ENCODE peak calls at places on chromosomes 3 and 15, in four cellular contexts. B is HCT116, V is GM12878, L is Panc1. N is an unnamed sample.

GRCh38 chr3:53259427-53260259 is 3.8 kb upstream of the TKT start:
- ATAC-seq in B (no peak), L (no peak), V (no peak), N (no peak)

GRCh38 chr3:113829576-113830354 is 8.8 kb upstream of the GRAMD1C start:
- ATAC-seq in B (no peak), L (peak), V (peak), N (no peak)

GRCh38 chr15:99320374-99321215 is 69.3 kb downstream of the LRRC28 start:
- ATAC-seq in B (no peak), V (no peak), L (no peak), N (no peak)

GRCh38 chr15:31323627-31324026 is 3.0 kb upstream of the KLF13 start:
- ATAC-seq in L (no peak), B (no peak), V (peak), N (no peak)

GRCh38 chr15:40549894-40550293 is 14.9 kb downstream of the CCDC32 start:
- ATAC-seq in B (no peak), V (peak), L (no peak), N (no peak)

GRCh38 chr15:44295909-44296420 is 7.4 kb downstream of the GOLM2 start:
- ATAC-seq in V (peak), L (no peak), B (no peak), N (no peak)

GRCh38 chr15:58698887-58699641 is 50.4 kb downstream of the ADAM10 start:
- ATAC-seq in B (no peak), V (no peak), L (no peak), N (no peak)

GRCh38 chr3:5002174-5002870 is 23.1 kb downstream of the BHLHE40 start:
- ATAC-seq in L (peak), B (no peak), V (no peak), N (no peak)

GRCh38 chr3:54042259-54042823 is 80.0 kb upstream of the CACNA2D3 start:
- ATAC-seq in B (peak), V (no peak), L (no peak), N (no peak)

GRCh38 chr3:28053759-28054158 is 187.7 kb upstream of the CMC1 start:
- ATAC-seq in L (no peak), B (peak), V (peak), N (no peak)

GRCh38 chr3:155412856-155413255 is 119.4 kb upstream of the STRIT1 start:
- ATAC-seq in L (no peak), V (no peak), B (no peak), N (no peak)

GRCh38 chr3:172020763-172021162 is 18.6 kb upstream of the FNDC3B start:
- ATAC-seq in B (no peak), L (no peak), V (no peak), N (no peak)

GRCh38 chr3:8607285-8608040 is 37.1 kb downstream of the SSUH2 start:
- ATAC-seq in L (peak), V (peak), B (peak), N (peak)

GRCh38 chr3:46061108-46061507 is 33.8 kb upstream of the XCR1 start:
- ATAC-seq in V (no peak), B (no peak), L (no peak), N (no peak)

GRCh38 chr15:77544162-77544561 is 88.5 kb downstream of the LINGO1 start:
- ATAC-seq in L (no peak), V (no peak), B (no peak), N (no peak)

GRCh38 chr3:58093573-58094195 is 85.5 kb downstream of the FLNB start:
- ATAC-seq in V (no peak), L (no peak), B (peak), N (no peak)

GRCh38 chr15:72826611-72827010 is 43.1 kb upstream of the ADPGK start:
- ATAC-seq in V (no peak), L (no peak), B (no peak), N (no peak)

GRCh38 chr3:82643948-82644347 is 882.5 kb upstream of the GBE1 start:
- ATAC-seq in B (no peak), V (peak), L (no peak), N (no peak)

GRCh38 chr3:72411102-72411501 is 437.1 kb downstream of the SHQ1 start:
- ATAC-seq in B (no peak), L (no peak), V (no peak), N (no peak)

GRCh38 chr3:46942481-46943236 is 33.9 kb downstream of the CCDC12 start:
- ATAC-seq in V (no peak), B (no peak), L (no peak), N (no peak)

GRCh38 chr3:50913279-50913678 is 238.6 kb downstream of the DOCK3 start:
- ATAC-seq in L (no peak), B (no peak), V (no peak), N (no peak)

GRCh38 chr3:143011705-143012104 is 10.3 kb downstream of the U2SURP start:
- ATAC-seq in V (no peak), B (no peak), L (no peak), N (no peak)

GRCh38 chr3:1552831-1553230 is 460.0 kb downstream of the CNTN6 start:
- ATAC-seq in V (no peak), B (no peak), L (no peak), N (no peak)

GRCh38 chr3:46283851-46284450 is 41.7 kb downstream of the CCR3 start:
- ATAC-seq in V (no peak), L (no peak), B (no peak), N (no peak)

GRCh38 chr3:143234521-143234920 is 115.0 kb downstream of the CHST2 start:
- ATAC-seq in V (no peak), B (no peak), L (no peak), N (no peak)

GRCh38 chr3:94990952-94991705 is 928.3 kb downstream of the NSUN3 start:
- ATAC-seq in V (no peak), L (no peak), B (no peak), N (no peak)
- TF ChIP-seq POLR2AphosphoS5 in V (no peak), L (no peak), B (no peak), N (no peak)

GRCh38 chr15:65259367-65259781 is 27.3 kb downstream of the PARP16 start:
- ATAC-seq in B (no peak), L (no peak), V (no peak), N (peak)

GRCh38 chr15:65258370-65258769 is 28.3 kb downstream of the PARP16 start:
- ATAC-seq in L (no peak), B (no peak), V (no peak), N (no peak)

GRCh38 chr15:65254237-65254820 is 32.4 kb downstream of the PARP16 start:
- ATAC-seq in B (no peak), V (no peak), L (no peak), N (no peak)

GRCh38 chr15:65263313-65263712 is 23.4 kb downstream of the PARP16 start:
- ATAC-seq in L (no peak), V (no peak), B (no peak), N (no peak)

DNA sequence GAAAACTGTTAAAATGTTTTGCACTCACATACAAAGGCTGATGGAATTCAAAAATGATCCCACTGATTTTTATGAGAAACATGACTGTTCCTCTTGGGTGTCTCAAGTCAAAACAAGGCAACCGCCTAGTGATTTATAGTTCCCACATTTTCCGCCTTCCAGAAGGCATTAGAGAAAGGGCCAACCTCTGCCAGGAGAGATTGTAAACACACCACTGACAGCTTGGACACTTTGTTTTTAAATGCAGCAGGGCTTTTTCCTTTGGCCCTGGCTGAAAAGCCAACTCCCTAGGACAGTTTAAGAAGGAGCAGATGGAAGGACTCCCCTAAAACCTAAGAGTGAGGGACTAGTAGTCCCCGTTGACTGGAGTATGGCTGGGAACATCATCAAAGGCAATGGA is 27.8 kb downstream of the PARP16 start:
- ATAC-seq in L (no peak), V (no peak), B (no peak), N (peak)
- TF ChIP-seq POLR2AphosphoS5 in L (no peak), V (no peak), B (no peak), N (peak)

DNA sequence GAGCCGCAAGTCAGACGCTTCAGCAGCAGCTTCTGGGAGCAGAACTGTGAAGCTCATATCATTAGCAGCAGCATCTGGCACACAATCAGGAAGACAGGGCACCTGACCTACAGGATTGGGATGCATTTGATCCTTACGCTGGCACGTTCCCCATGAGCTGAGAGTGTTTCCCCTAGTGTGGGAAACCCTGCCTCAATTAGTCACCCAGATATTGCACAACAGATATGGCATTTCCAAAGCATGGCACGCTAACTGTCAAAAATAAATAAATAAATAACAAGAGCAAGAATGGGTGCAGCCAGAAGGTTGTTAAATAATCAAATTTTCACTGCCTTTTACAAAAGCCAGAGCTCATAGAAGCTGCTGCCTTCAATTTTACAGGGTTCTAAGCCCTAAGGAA is 189.6 kb upstream of the THBS1 start:
- ATAC-seq in B (no peak), L (no peak), V (no peak), N (no peak)
- TF ChIP-seq POLR2AphosphoS5 in B (no peak), L (no peak), V (no peak), N (peak)

GRCh38 chr3:37628711-37629301 is 232.9 kb upstream of the CTDSPL start:
- ATAC-seq in B (no peak), L (no peak), V (no peak), N (peak)
- TF ChIP-seq POLR2AphosphoS5 in B (no peak), L (no peak), V (no peak), N (peak)

DNA sequence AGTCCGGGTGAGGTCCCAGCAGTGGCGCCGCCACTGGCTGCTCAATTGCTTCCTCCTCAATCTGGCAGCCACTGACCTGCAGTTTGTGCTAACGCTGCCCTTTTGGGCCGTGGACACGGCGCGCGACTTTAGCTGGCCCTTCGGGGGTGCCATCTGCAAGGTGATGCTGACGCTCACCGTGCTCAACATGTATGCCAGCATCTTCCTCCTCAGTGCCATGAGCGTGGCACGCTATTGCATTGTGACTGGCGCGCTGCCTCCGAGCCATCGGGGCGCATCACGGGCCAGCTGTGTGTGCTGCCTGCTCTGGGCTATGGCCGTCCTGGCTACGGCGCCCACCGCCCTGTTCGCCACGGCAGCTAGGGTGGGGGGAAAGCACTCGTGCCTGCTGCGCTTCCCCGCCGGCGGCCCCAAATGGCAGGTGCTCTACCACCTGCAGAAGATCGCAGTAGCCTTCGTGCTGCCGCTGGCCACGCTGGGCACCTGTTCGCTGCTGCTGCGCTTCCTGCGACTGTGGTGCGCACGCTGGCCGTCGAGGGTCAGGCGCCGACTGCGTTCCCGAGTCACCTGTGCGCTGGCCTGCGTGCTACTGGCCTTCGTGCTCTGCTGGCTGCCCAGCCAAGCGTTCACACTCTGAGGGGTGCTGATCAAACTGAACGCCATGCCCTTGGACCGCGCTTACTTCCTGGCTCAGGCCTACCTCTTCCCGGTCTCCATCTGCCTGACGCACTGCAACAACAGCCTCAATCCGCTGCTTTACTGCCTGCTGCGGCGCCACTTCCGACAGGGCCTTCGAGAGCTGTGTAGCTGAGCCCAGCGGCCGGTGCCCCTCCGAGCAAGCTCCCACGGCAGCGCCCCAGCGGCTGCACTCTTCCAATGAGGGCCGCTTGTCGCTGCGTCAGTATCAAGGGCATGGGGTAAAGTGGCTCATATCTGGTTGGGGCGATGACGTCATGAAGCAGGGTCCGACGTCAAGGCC is 20.3 kb upstream of the ADAMTS7 start:
- ATAC-seq in L (no peak), V (no peak), B (no peak), N (no peak)
- TF ChIP-seq POLR2AphosphoS5 in L (no peak), V (no peak), B (no peak), N (no peak)

DNA sequence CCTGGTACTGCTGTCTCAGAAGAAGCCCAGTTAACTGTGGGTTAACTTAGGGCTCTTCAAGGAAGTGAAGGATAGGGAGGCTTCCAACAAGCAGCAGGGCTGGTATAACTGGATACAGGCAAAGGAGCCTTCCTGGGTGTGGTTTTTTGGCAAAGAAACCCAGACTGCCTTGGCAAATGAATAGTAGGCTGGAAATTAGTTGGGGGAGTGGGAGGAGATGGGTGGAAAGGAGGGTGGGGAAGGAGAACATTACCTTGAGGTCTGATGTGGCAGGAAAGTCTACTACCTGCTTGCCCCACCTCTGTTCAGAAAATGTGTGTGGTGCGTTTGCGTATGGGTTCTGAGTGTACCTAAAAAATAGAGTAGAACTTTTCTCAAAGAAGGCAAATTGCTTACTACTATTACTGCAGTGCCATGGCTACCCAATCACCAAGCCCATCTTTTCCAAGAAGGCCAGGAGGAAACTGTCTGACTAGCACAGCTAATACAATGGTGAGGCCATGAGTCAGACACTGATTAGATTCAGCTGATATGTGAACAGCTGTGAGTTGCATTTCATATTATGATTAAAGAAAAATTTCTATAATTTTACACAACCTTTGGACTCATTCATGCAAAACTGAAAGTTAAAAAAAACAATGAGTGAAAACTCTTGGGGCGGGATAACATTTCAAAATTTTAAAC is 55.2 kb downstream of the SPTSSB start:
- ATAC-seq in V (no peak), L (no peak), B (no peak), N (no peak)
- TF ChIP-seq POLR2AphosphoS5 in V (no peak), L (no peak), B (no peak), N (no peak)

N was measured in gastroesophageal sphincter.